ENCODE peak calls at places on chromosomes 3 and 15, in four cellular contexts. One of them, this sample, is unnamed.

GRCh38 chr3:29430558-29430971 is 149.7 kb downstream of the RBMS3 start:
- DNase-seq in amniotic stem cell: peak
- DNase-seq in activated effector memory CD4-positive, alpha-beta T cell treated with Interleukin-2 at 50 U/mL for 16 hours: no peak
- DNase-seq in Kasumi-1: no peak
- DNase-seq in this sample: no peak

GRCh38 chr3:44318929-44319328 is 19.6 kb upstream of the TCAIM start:
- DNase-seq in activated effector memory CD4-positive, alpha-beta T cell treated with Interleukin-2 at 50 U/mL for 16 hours: no peak
- DNase-seq in amniotic stem cell: no peak
- DNase-seq in Kasumi-1: peak
- DNase-seq in this sample: peak

GRCh38 chr3:43097681-43098080 is 8.2 kb downstream of the POMGNT2 start:
- DNase-seq in amniotic stem cell: no peak
- DNase-seq in activated effector memory CD4-positive, alpha-beta T cell treated with Interleukin-2 at 50 U/mL for 16 hours: no peak
- DNase-seq in Kasumi-1: no peak
- DNase-seq in this sample: no peak

GRCh38 chr3:102926618-102927017 is 491.8 kb downstream of the ZPLD1 start:
- DNase-seq in Kasumi-1: peak
- DNase-seq in activated effector memory CD4-positive, alpha-beta T cell treated with Interleukin-2 at 50 U/mL for 16 hours: no peak
- DNase-seq in amniotic stem cell: no peak
- DNase-seq in this sample: no peak

GRCh38 chr15:48856947-48857346 is 21.0 kb upstream of the EID1 start:
- DNase-seq in amniotic stem cell: no peak
- DNase-seq in activated effector memory CD4-positive, alpha-beta T cell treated with Interleukin-2 at 50 U/mL for 16 hours: no peak
- DNase-seq in Kasumi-1: no peak
- DNase-seq in this sample: no peak

GRCh38 chr3:133075027-133075426 is 36.8 kb downstream of the TMEM108 start:
- DNase-seq in amniotic stem cell: no peak
- DNase-seq in activated effector memory CD4-positive, alpha-beta T cell treated with Interleukin-2 at 50 U/mL for 16 hours: no peak
- DNase-seq in Kasumi-1: no peak
- DNase-seq in this sample: no peak

GRCh38 chr3:166274342-166274741 is 437.1 kb upstream of the BCHE start:
- DNase-seq in amniotic stem cell: peak
- DNase-seq in activated effector memory CD4-positive, alpha-beta T cell treated with Interleukin-2 at 50 U/mL for 16 hours: no peak
- DNase-seq in Kasumi-1: no peak
- DNase-seq in this sample: no peak

GRCh38 chr15:37019479-37020433 is 80.6 kb downstream of the MEIS2 start:
- DNase-seq in amniotic stem cell: no peak
- DNase-seq in activated effector memory CD4-positive, alpha-beta T cell treated with Interleukin-2 at 50 U/mL for 16 hours: no peak
- DNase-seq in Kasumi-1: no peak
- DNase-seq in this sample: no peak

GRCh38 chr3:43073836-43074220 is 32.1 kb downstream of the POMGNT2 start:
- DNase-seq in activated effector memory CD4-positive, alpha-beta T cell treated with Interleukin-2 at 50 U/mL for 16 hours: no peak
- DNase-seq in Kasumi-1: no peak
- DNase-seq in amniotic stem cell: no peak
- DNase-seq in this sample: no peak

This sample was measured in HL-60.